ENCODE peak calls at places on chromosome 22, in ten cellular contexts. R is GM23248; H is activated T-helper 1 cell treated with Interleukin-2 at 50 U/mL for 16 hours; Y is GM04504; F is activated effector memory CD4-positive, alpha-beta T cell treated with Interleukin-2 at 50 U/mL for 16 hours; U is AG04450; J is B cell; S is LoVo; X is T follicular helper cell; B is COR-L47. P is an unnamed sample.

GRCh38 chr22:32337015-32337414 is 20.7 kb upstream of the RFPL3 start:
- DNase-seq in R (no peak), H (no peak), Y (no peak), F (no peak), U (no peak), J (no peak), S (no peak), X (no peak), B (no peak), P (no peak)

GRCh38 chr22:39313258-39314001 is 6.0 kb downstream of the RPL3 start:
- DNase-seq in R (no peak), H (no peak), Y (no peak), F (no peak), U (no peak), J (no peak), S (no peak), X (no peak), B (no peak), P (no peak)

GRCh38 chr22:45949921-45950320 is 27.0 kb downstream of the WNT7B start:
- DNase-seq in R (no peak), H (no peak), Y (no peak), F (no peak), U (no peak), J (no peak), S (no peak), X (no peak), B (no peak), P (no peak)

GRCh38 chr22:19204640-19205039 is 26.1 kb upstream of the SLC25A1 start:
- DNase-seq in R (no peak), H (no peak), Y (no peak), F (no peak), U (no peak), J (no peak), S (no peak), X (no peak), B (no peak), P (no peak)

GRCh38 chr22:40806711-40807110 is 12.4 kb downstream of the SLC25A17 start:
- DNase-seq in R (no peak), H (no peak), Y (no peak), F (no peak), U (no peak), J (no peak), S (no peak), X (no peak), B (no peak), P (no peak)

GRCh38 chr22:50526849-50527801 is 1.7 kb upstream of the SCO2 start:
- DNase-seq in R (no peak), H (no peak), Y (no peak), F (no peak), U (no peak), J (peak; percentile 63), S (peak; percentile 48), X (no peak), B (no peak), P (peak; percentile 67)

GRCh38 chr22:36258750-36259619 is 6.1 kb downstream of the APOL1 start:
- DNase-seq in R (no peak), H (no peak), Y (no peak), F (no peak), U (no peak), J (no peak), S (no peak), X (no peak), B (peak; percentile 46), P (peak; percentile 78)

GRCh38 chr22:20740222-20740951 is 33.5 kb upstream of the SERPIND1 start:
- DNase-seq in R (no peak), H (no peak), Y (no peak), F (no peak), U (no peak), J (no peak), S (no peak), X (no peak), B (no peak), P (no peak)

GRCh38 chr22:45966892-45967365 is 10.0 kb downstream of the WNT7B start:
- DNase-seq in R (no peak), H (no peak), Y (no peak), F (no peak), U (no peak), J (no peak), S (no peak), X (no peak), B (no peak), P (peak; percentile 50)

GRCh38 chr22:37026325-37026724 is 6.8 kb downstream of the MPST start:
- DNase-seq in R (no peak), H (no peak), Y (no peak), F (no peak), U (no peak), J (no peak), S (no peak), X (no peak), B (no peak), P (no peak)

GRCh38 chr22:46360891-46361290 is 25.4 kb downstream of the TRMU start:
- DNase-seq in R (no peak), H (no peak), Y (no peak), F (no peak), U (no peak), J (no peak), S (no peak), X (no peak), B (no peak), P (no peak)

GRCh38 chr22:50506611-50507420 is 686 bp downstream of the LMF2 start:
- DNase-seq in R (peak; percentile 55), H (no peak), Y (no peak), F (no peak), U (no peak), J (no peak), S (no peak), X (no peak), B (peak; percentile 98), P (no peak)

GRCh38 chr22:26972281-26972680 is 314.9 kb downstream of the MIAT start:
- DNase-seq in R (peak; percentile 67), H (no peak), Y (no peak), F (no peak), U (no peak), J (no peak), S (no peak), X (no peak), B (no peak), P (no peak)

GRCh38 chr22:18031670-18032454 is 7.5 kb upstream of the MICAL3 start:
- DNase-seq in R (peak; percentile 98), H (no peak), Y (peak; percentile 77), F (no peak), U (peak; percentile 86), J (no peak), S (peak; percentile 67), X (no peak), B (peak; percentile 75), P (no peak)

GRCh38 chr22:38843716-38844660 is at the start of gene NPTXR:
- DNase-seq in R (peak; percentile 82), H (peak; percentile 32), Y (no peak), F (peak; percentile 24), U (no peak), J (peak; percentile 45), S (peak; percentile 73), X (peak; percentile 18), B (peak; percentile 47), P (peak; percentile 69)

GRCh38 chr22:32644252-32645100 is 157.0 kb upstream of the TIMP3 start:
- DNase-seq in R (peak; percentile 12), H (no peak), Y (no peak), F (peak; percentile 10), U (no peak), J (no peak), S (no peak), X (no peak), B (no peak), P (peak; percentile 36)

GRCh38 chr22:42437488-42438292 is 5.5 kb upstream of the NFAM1 start:
- DNase-seq in R (peak; percentile 61), H (peak; percentile 75), Y (peak; percentile 10), F (peak; percentile 77), U (no peak), J (peak; percentile 90), S (peak; percentile 72), X (peak; percentile 75), B (peak; percentile 87), P (peak; percentile 87)

GRCh38 chr22:40334899-40335298 is 11.4 kb upstream of the ADSL start:
- DNase-seq in R (no peak), H (no peak), Y (no peak), F (no peak), U (no peak), J (no peak), S (no peak), X (no peak), B (no peak), P (no peak)

GRCh38 chr22:46754826-46755225 is 7.6 kb upstream of the TBC1D22A start:
- DNase-seq in R (no peak), H (no peak), Y (no peak), F (no peak), U (no peak), J (no peak), S (no peak), X (no peak), B (no peak), P (no peak)

GRCh38 chr22:27748355-27749168 is 53.0 kb downstream of the MN1 start:
- DNase-seq in R (peak; percentile 87), H (no peak), Y (no peak), F (no peak), U (no peak), J (no peak), S (no peak), X (no peak), B (no peak), P (peak; percentile 74)

GRCh38 chr22:43014876-43015676 is at the start of gene PACSIN2:
- DNase-seq in R (peak; percentile 99), H (peak; percentile 98), Y (peak; percentile 97), F (peak; percentile 98), U (peak; percentile 96), J (peak; percentile 98), S (peak; percentile 97), X (peak; percentile 98), B (peak; percentile 98), P (peak; percentile 99)

GRCh38 chr22:29026579-29026978 is 35.1 kb downstream of the C22orf31 start:
- DNase-seq in R (no peak), H (no peak), Y (no peak), F (no peak), U (no peak), J (no peak), S (no peak), X (no peak), B (no peak), P (no peak)

GRCh38 chr22:50656122-50657070 is 16.2 kb upstream of the SHANK3 start:
- DNase-seq in R (peak; percentile 72), H (no peak), Y (peak; percentile 17), F (no peak), U (no peak), J (no peak), S (peak; percentile 14), X (no peak), B (no peak), P (no peak)

GRCh38 chr22:45055936-45056335 is 46.1 kb upstream of the PHF21B start:
- DNase-seq in R (no peak), H (no peak), Y (no peak), F (no peak), U (no peak), J (no peak), S (no peak), X (no peak), B (no peak), P (no peak)

GRCh38 chr22:44622147-44622427 is 79.9 kb upstream of the PRR5 start:
- DNase-seq in R (no peak), H (no peak), Y (no peak), F (no peak), U (no peak), J (peak; percentile 28), S (no peak), X (peak; percentile 24), B (peak; percentile 73), P (no peak)

GRCh38 chr22:37166675-37167066 is 17.0 kb upstream of the IL2RB start:
- DNase-seq in R (peak; percentile 80), H (peak; percentile 69), Y (peak; percentile 40), F (peak; percentile 76), U (no peak), J (peak; percentile 85), S (peak; percentile 73), X (peak; percentile 71), B (peak; percentile 59), P (peak; percentile 84)

GRCh38 chr22:19480173-19480568 is 451 bp downstream of the CDC45 start:
- DNase-seq in R (no peak), H (no peak), Y (no peak), F (no peak), U (no peak), J (no peak), S (no peak), X (no peak), B (no peak), P (no peak)

GRCh38 chr22:25567305-25567704 is 2.8 kb downstream of the GRK3 start:
- DNase-seq in R (no peak), H (no peak), Y (no peak), F (no peak), U (no peak), J (no peak), S (no peak), X (no peak), B (no peak), P (no peak)

P was measured in GM23338.